ENCODE peak calls at places on chromosomes 5 and 9, in seven cellular contexts. S, H, M, Q, B, C and G are unnamed samples.
A peak's percentile ranks its signal among the peaks of the same experiment; 100 is the strongest.

GRCh38 chr9:78858266-78858665 is 561.3 kb downstream of the PSAT1 start:
- DNase-seq in B (no peak), S (no peak), H (no peak), Q (peak; percentile 3), M (no peak), C (no peak), G (no peak)

GRCh38 chr5:173385832-173386360 is 57.7 kb upstream of the STC2 start:
- DNase-seq in Q (no peak), H (no peak), M (peak; percentile 42), S (no peak), C (no peak), B (no peak), G (no peak)

GRCh38 chr9:85332487-85332886 is 409.3 kb downstream of the AGTPBP1 start:
- DNase-seq in S (no peak), H (peak; percentile 41), B (no peak), C (no peak), M (no peak), Q (no peak), G (no peak)

GRCh38 chr5:13606051-13606450 is 338.4 kb downstream of the DNAH5 start:
- DNase-seq in M (peak; percentile 78), H (no peak), B (no peak), S (no peak), C (no peak), Q (no peak), G (no peak)

GRCh38 chr5:66561366-66561990 is 34.7 kb upstream of the MAST4 start:
- DNase-seq in B (no peak), Q (no peak), M (no peak), S (no peak), H (no peak), C (no peak), G (no peak)

GRCh38 chr5:54159153-54159836 is 151.1 kb downstream of the ARL15 start:
- DNase-seq in B (no peak), C (no peak), Q (no peak), H (no peak), S (peak; percentile 51), M (peak; percentile 10), G (no peak)

GRCh38 chr9:133708770-133709611 is 29.2 kb downstream of the SARDH start:
- DNase-seq in H (peak; percentile 29), C (peak; percentile 31), S (no peak), B (peak; percentile 49), Q (no peak), M (no peak), G (no peak)

GRCh38 chr9:20085842-20086241 is 297.0 kb upstream of the SLC24A2 start:
- DNase-seq in S (no peak), Q (no peak), M (no peak), B (no peak), C (no peak), H (no peak), G (no peak)

GRCh38 chr5:43646997-43647396 is 44.0 kb downstream of the NNT start:
- DNase-seq in M (no peak), S (peak; percentile 67), H (no peak), Q (no peak), B (no peak), C (no peak), G (no peak)

GRCh38 chr9:127035423-127035822 is 87.0 kb downstream of the ANGPTL2 start:
- DNase-seq in S (peak; percentile 97), B (peak; percentile 89), Q (no peak), M (no peak), C (no peak), H (no peak), G (no peak)

GRCh38 chr9:107481035-107481434 is 8.5 kb downstream of the KLF4 start:
- DNase-seq in H (no peak), B (no peak), M (no peak), C (no peak), S (peak; percentile 53), Q (no peak), G (no peak)

GRCh38 chr5:146622391-146622790 is 106.4 kb upstream of the GPR151 start:
- DNase-seq in S (no peak), M (no peak), B (no peak), C (no peak), Q (no peak), H (no peak), G (no peak)
- TF ChIP-seq CTCF in S (no peak), M (peak; percentile 52), B (no peak), C (no peak), Q (peak; percentile 60), H (peak; percentile 18), G (peak; percentile 71)

GRCh38 chr9:117088786-117089185 is 326.1 kb downstream of the ASTN2 start:
- DNase-seq in B (no peak), H (no peak), S (no peak), C (no peak), M (no peak), Q (no peak), G (no peak)
- TF ChIP-seq CTCF in B (no peak), H (no peak), S (no peak), C (no peak), M (no peak), Q (no peak), G (no peak)

DNA sequence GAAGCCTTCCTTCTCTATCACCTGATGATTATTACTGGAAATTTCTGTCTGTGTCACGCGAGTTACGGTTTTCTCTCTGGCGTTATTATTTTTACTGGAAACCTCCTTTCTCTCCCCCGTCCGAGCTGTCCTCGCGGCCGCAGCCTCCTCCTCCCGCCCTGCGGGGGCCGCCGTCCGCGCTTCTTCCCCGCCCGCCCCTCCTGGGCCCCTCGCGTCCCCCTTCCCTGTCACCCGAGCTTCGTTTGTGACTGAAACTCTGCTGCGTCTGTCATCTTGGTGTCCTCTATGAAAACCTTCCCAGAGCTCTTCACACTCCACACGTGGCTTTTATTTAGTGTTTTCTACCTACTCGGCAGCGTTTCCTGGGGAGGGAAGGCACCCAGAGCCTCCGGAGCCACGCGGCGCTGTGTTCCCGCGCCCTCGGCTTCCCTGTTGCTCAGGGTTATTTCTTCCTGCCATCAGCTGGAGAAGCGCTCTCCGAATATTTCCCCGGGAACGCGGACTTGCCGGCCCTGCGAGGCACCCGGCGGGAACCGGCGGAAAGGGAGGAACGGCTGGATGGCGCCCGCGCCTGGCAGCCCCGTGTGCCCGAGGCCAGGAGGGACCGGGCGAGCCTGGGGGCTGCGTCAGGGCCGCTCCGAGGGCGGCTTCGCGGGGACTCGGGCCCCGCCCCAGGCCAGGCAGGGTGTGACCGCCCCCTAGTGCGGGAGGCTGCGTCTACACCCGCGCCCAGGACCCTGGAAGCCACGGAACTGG is 33.9 kb downstream of the TRIP13 start:
- DNase-seq in C (no peak), M (no peak), Q (peak; percentile 56), B (peak; percentile 71), H (peak; percentile 56), S (peak; percentile 22), G (no peak)
- TF ChIP-seq CTCF in C (no peak), M (peak; percentile 10), Q (peak; percentile 61), B (peak; percentile 21), H (peak; percentile 32), S (peak; percentile 39), G (peak; percentile 74)

GRCh38 chr5:134004626-134005414 is at the start of gene VDAC1:
- DNase-seq in Q (peak; percentile 64), H (peak; percentile 74), C (peak; percentile 81), S (peak; percentile 91), B (peak; percentile 94), M (peak; percentile 86), G (peak; percentile 83)
- TF ChIP-seq CTCF in Q (no peak), H (no peak), C (no peak), S (no peak), B (no peak), M (peak; percentile 19), G (no peak)

DNA sequence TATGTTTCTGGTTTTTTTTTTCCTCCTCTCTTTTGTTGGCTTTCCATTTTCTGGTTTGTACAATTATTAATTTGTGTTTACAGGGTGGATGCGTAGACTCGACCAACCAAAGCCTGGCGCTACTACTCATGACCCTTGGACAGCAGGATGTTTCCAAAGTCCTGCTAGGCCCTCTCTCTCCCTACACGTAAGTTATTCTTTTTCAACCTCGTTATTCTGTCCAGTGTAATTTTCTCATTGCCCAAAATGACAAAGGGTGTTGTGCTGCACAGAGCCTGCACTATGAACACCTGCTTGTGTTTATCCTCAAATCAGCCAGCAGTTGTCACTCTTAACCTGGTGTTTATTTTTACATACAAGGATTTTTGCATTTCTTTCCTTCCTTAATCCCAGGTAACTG is 56.6 kb downstream of the RCL1 start:
- DNase-seq in Q (no peak), B (no peak), S (no peak), H (no peak), M (no peak), C (no peak), G (no peak)
- TF ChIP-seq CTCF in Q (no peak), B (no peak), S (no peak), H (no peak), M (peak; percentile 13), C (no peak), G (no peak)

GRCh38 chr5:180790020-180790419 is 12.6 kb downstream of the MGAT1 start:
- DNase-seq in B (peak; percentile 56), Q (no peak), C (no peak), S (no peak), H (peak; percentile 60), M (no peak), G (no peak)

GRCh38 chr5:180791611-180792213 is 10.9 kb downstream of the MGAT1 start:
- DNase-seq in M (no peak), B (no peak), S (no peak), C (no peak), Q (no peak), H (no peak), G (no peak)

GRCh38 chr5:180790524-180790923 is 12.1 kb downstream of the MGAT1 start:
- DNase-seq in M (no peak), B (no peak), S (no peak), H (no peak), C (no peak), Q (no peak), G (no peak)

GRCh38 chr5:180792287-180792964 is 10.2 kb downstream of the MGAT1 start:
- DNase-seq in S (no peak), M (no peak), Q (no peak), B (no peak), C (no peak), H (no peak), G (no peak)

DNA sequence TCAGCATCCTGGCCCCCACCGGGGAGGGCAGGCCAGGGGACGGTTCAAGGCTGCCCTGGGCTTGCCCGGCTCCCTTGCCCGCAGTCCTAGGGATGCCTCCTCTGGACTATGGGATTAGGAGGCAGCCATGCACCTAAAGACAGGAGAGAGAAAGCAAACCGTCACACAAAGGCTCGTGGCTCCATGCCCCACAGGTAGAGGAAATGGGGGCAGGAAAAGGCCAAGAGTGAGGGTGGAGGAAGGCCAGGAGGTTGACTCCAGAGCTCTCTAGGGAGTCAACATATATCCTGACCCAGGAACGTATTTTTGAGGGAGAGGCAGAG is 9.7 kb downstream of the MGAT1 start:
- DNase-seq in S (no peak), M (no peak), H (no peak), Q (no peak), C (no peak), B (no peak), G (no peak)
- TF ChIP-seq CTCF in S (no peak), M (no peak), H (no peak), Q (no peak), C (no peak), B (no peak), G (no peak)